ENCODE peak calls at places on chromosomes 13 and 19, in five cellular contexts. One of them, this sample, is unnamed.
A peak's percentile ranks its signal among the peaks of the same experiment; 100 is the strongest.

GRCh38 chr13:45511310-45512147 is 46.8 kb downstream of the COG3 start:
- DNase-seq in mesenchymal stem cell: peak; percentile 77
- DNase-seq in H9: no peak
- DNase-seq in neuronal stem cell: peak; percentile 69
- DNase-seq in H1: no peak
- DNase-seq in this sample: peak; percentile 88

GRCh38 chr19:13770013-13770635 is 4.1 kb upstream of the C19orf53 start:
- DNase-seq in H9: no peak
- DNase-seq in neuronal stem cell: no peak
- DNase-seq in H1: no peak
- DNase-seq in mesenchymal stem cell: no peak
- DNase-seq in this sample: no peak

GRCh38 chr19:50556236-50557008 is 11.8 kb downstream of the LRRC4B start:
- DNase-seq in neuronal stem cell: peak; percentile 92
- DNase-seq in H9: peak; percentile 94
- DNase-seq in H1: peak; percentile 70
- DNase-seq in mesenchymal stem cell: peak; percentile 32
- DNase-seq in this sample: peak; percentile 46

GRCh38 chr19:57334191-57334590 is 13.9 kb downstream of the ZNF543 start:
- DNase-seq in H1: no peak
- DNase-seq in H9: no peak
- DNase-seq in neuronal stem cell: no peak
- DNase-seq in mesenchymal stem cell: peak; percentile 25
- DNase-seq in this sample: peak; percentile 98

GRCh38 chr13:51520524-51520923 is 63.7 kb upstream of the WDFY2 start:
- DNase-seq in neuronal stem cell: no peak
- DNase-seq in mesenchymal stem cell: peak; percentile 37
- DNase-seq in H1: no peak
- DNase-seq in H9: no peak
- DNase-seq in this sample: peak; percentile 70

GRCh38 chr19:53659292-53659691 is 27.5 kb downstream of the DPRX start:
- DNase-seq in H1: peak; percentile 65
- DNase-seq in mesenchymal stem cell: no peak
- DNase-seq in neuronal stem cell: no peak
- DNase-seq in H9: peak; percentile 78
- DNase-seq in this sample: peak; percentile 93

GRCh38 chr13:48726711-48727110 is 73.0 kb downstream of the CYSLTR2 start:
- DNase-seq in H1: no peak
- DNase-seq in neuronal stem cell: no peak
- DNase-seq in mesenchymal stem cell: peak; percentile 81
- DNase-seq in H9: no peak
- DNase-seq in this sample: no peak

GRCh38 chr19:7637374-7638256 is 705 bp downstream of the STXBP2 start:
- DNase-seq in neuronal stem cell: no peak
- DNase-seq in mesenchymal stem cell: peak; percentile 16
- DNase-seq in H1: no peak
- DNase-seq in H9: no peak
- DNase-seq in this sample: peak; percentile 46

GRCh38 chr13:40776681-40777165 is 5.7 kb upstream of the MRPS31 start:
- DNase-seq in H9: no peak
- DNase-seq in neuronal stem cell: no peak
- DNase-seq in H1: no peak
- DNase-seq in mesenchymal stem cell: peak; percentile 87
- DNase-seq in this sample: peak; percentile 63

GRCh38 chr19:40575326-40575725 is 1.3 kb upstream of the SHKBP1 start:
- DNase-seq in H9: no peak
- DNase-seq in neuronal stem cell: no peak
- DNase-seq in mesenchymal stem cell: no peak
- DNase-seq in H1: no peak
- DNase-seq in this sample: no peak

GRCh38 chr19:6737873-6738725 is 719 bp upstream of the GPR108 start:
- DNase-seq in neuronal stem cell: peak; percentile 59
- DNase-seq in mesenchymal stem cell: peak; percentile 86
- DNase-seq in H9: peak; percentile 86
- DNase-seq in H1: no peak
- DNase-seq in this sample: peak; percentile 90

GRCh38 chr13:25172303-25172630 is 179 bp upstream of the AMER2 start:
- DNase-seq in neuronal stem cell: no peak
- DNase-seq in H1: no peak
- DNase-seq in mesenchymal stem cell: no peak
- DNase-seq in H9: no peak
- DNase-seq in this sample: peak; percentile 30

GRCh38 chr13:33879044-33879596 is 61.2 kb downstream of the RFC3 start:
- DNase-seq in mesenchymal stem cell: no peak
- DNase-seq in H1: no peak
- DNase-seq in H9: no peak
- DNase-seq in neuronal stem cell: no peak
- DNase-seq in this sample: no peak

GRCh38 chr13:104014803-104015645 is 948.8 kb upstream of the SLC10A2 start:
- DNase-seq in H9: no peak
- DNase-seq in mesenchymal stem cell: peak; percentile 74
- DNase-seq in neuronal stem cell: no peak
- DNase-seq in H1: no peak
- DNase-seq in this sample: no peak

GRCh38 chr19:56350416-56351045 is 35.9 kb upstream of the ZSCAN5A start:
- DNase-seq in neuronal stem cell: peak; percentile 46
- DNase-seq in mesenchymal stem cell: peak; percentile 56
- DNase-seq in H9: no peak
- DNase-seq in H1: no peak
- DNase-seq in this sample: peak; percentile 11

GRCh38 chr19:2037676-2038255 is 13.3 kb downstream of the MKNK2 start:
- DNase-seq in H9: no peak
- DNase-seq in mesenchymal stem cell: no peak
- DNase-seq in neuronal stem cell: no peak
- DNase-seq in H1: no peak
- DNase-seq in this sample: peak; percentile 2

GRCh38 chr13:52846567-52847321 is 1.7 kb downstream of the PCDH8 start:
- DNase-seq in neuronal stem cell: peak; percentile 85
- DNase-seq in H9: peak; percentile 90
- DNase-seq in H1: no peak
- DNase-seq in mesenchymal stem cell: no peak
- DNase-seq in this sample: no peak

GRCh38 chr13:98810746-98811145 is 58.3 kb upstream of the SLC15A1 start:
- DNase-seq in mesenchymal stem cell: no peak
- DNase-seq in neuronal stem cell: no peak
- DNase-seq in H1: no peak
- DNase-seq in H9: no peak
- DNase-seq in this sample: no peak

GRCh38 chr19:10508707-10509106 is 5.6 kb upstream of the KEAP1 start:
- DNase-seq in H1: no peak
- DNase-seq in neuronal stem cell: no peak
- DNase-seq in mesenchymal stem cell: no peak
- DNase-seq in H9: no peak
- DNase-seq in this sample: peak; percentile 32

GRCh38 chr13:80214050-80214449 is 126.9 kb downstream of the SPRY2 start:
- DNase-seq in neuronal stem cell: no peak
- DNase-seq in H9: no peak
- DNase-seq in mesenchymal stem cell: no peak
- DNase-seq in H1: no peak
- DNase-seq in this sample: no peak

GRCh38 chr13:19632915-19633339 is 532 bp upstream of the MPHOSPH8 start:
- DNase-seq in neuronal stem cell: no peak
- DNase-seq in H9: no peak
- DNase-seq in mesenchymal stem cell: no peak
- DNase-seq in H1: no peak
- DNase-seq in this sample: no peak

GRCh38 chr13:19633340-19634128 is at the start of gene MPHOSPH8:
- DNase-seq in mesenchymal stem cell: peak; percentile 97
- DNase-seq in H9: peak; percentile 95
- DNase-seq in neuronal stem cell: peak; percentile 93
- DNase-seq in H1: peak; percentile 87
- DNase-seq in this sample: peak; percentile 99

GRCh38 chr13:19634129-19634740 is 776 bp downstream of the MPHOSPH8 start:
- DNase-seq in H9: no peak
- DNase-seq in mesenchymal stem cell: peak; percentile 70
- DNase-seq in H1: no peak
- DNase-seq in neuronal stem cell: no peak
- DNase-seq in this sample: peak; percentile 72
- H3K4me2 ChIP-seq in H9: peak overlapping the region; percentile 93
- H3K4me2 ChIP-seq in mesenchymal stem cell: peak overlapping the region; percentile 62
- H3K4me2 ChIP-seq in H1: peak overlapping the region; percentile 88
- H3K4me2 ChIP-seq in neuronal stem cell: peak overlapping the region; percentile 77
- H3K4me2 ChIP-seq in this sample: peak overlapping the region; percentile 85

DNA sequence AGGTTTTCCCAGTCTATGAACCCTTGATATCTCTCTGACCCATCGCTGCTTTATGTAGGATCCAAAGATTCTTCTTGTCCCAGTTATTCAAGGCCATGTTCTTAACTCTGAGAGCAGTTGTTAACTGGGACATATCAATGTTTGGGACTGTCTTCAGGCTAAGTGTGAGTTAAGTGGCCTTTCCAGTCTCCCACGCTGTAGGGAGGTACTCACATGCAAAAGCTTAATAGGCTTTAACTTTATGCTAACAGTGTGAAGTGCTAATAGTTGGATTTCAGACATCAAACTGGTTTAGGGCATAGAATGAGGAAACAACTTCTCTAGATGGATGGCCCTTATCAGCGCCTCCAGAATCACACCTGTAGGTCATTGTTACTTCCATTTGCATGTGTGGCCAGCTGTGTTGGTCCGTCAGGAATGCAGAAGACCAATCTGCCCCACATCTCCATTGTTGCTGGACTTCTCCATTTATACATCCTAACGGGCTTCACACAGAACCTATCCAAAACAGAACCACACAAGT is 104.7 kb upstream of the MBNL2 start:
- DNase-seq in H1: no peak
- DNase-seq in H9: no peak
- DNase-seq in neuronal stem cell: no peak
- DNase-seq in mesenchymal stem cell: no peak
- DNase-seq in this sample: no peak
- H2BK12ac ChIP-seq in H1: no peak overlapping the region
- H2BK12ac ChIP-seq in H9: no peak overlapping the region
- H2BK12ac ChIP-seq in neuronal stem cell: no peak overlapping the region
- H2BK12ac ChIP-seq in mesenchymal stem cell: no peak overlapping the region
- H2BK12ac ChIP-seq in this sample: peak overlapping the region; percentile 63

DNA sequence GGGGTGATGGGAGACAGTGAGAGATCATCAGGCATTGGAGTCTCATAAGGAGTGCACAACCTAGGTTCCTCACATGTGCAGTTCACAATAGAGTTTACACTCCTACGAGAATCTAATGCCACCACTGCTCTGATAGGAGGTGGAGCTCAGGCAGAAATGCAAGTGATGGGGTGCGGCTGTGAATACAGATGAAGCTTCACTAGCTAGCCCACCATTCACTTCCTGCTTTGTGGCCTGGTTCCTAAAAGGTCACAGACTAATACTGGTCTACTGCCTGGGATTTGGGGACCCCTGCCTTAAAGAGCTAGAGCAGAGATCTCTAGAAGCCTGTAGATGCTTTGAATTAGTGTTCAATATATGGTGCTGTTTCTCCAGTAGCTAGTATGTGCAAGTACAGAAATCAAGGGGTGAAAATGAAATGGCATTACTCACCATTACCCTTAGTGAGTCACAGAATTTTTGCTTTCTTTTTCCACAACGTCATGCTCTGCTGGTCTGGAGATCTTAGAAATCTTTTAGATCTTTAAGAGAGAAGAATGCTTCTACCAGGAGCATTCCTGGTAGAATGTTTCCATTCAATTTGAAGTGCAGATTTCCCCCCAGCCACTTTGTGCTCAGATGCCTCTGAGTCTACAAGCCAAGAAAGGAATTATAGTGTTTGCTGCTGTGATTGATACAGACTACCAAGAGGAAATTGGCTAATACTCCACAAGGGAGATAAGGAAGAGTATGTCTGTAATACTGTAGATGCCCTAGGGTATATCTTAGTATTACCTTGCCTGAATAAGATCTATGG is 2301.2 kb downstream of the PCDH9 start:
- DNase-seq in H9: no peak
- DNase-seq in mesenchymal stem cell: peak; percentile 91
- DNase-seq in neuronal stem cell: no peak
- DNase-seq in H1: no peak
- DNase-seq in this sample: peak; percentile 53
- H3K4me2 ChIP-seq in H9: no peak overlapping the region
- H3K4me2 ChIP-seq in mesenchymal stem cell: no peak overlapping the region
- H3K4me2 ChIP-seq in neuronal stem cell: no peak overlapping the region
- H3K4me2 ChIP-seq in H1: no peak overlapping the region
- H3K4me2 ChIP-seq in this sample: no peak overlapping the region

GRCh38 chr13:112179995-112180394 is 113.0 kb downstream of the SOX1 start:
- DNase-seq in mesenchymal stem cell: no peak
- DNase-seq in H1: no peak
- DNase-seq in neuronal stem cell: no peak
- DNase-seq in H9: no peak
- DNase-seq in this sample: no peak
- H2BK12ac ChIP-seq in mesenchymal stem cell: no peak overlapping the region
- H2BK12ac ChIP-seq in H1: no peak overlapping the region
- H2BK12ac ChIP-seq in neuronal stem cell: no peak overlapping the region
- H2BK12ac ChIP-seq in H9: no peak overlapping the region
- H2BK12ac ChIP-seq in this sample: no peak overlapping the region

GRCh38 chr13:37769078-37769477 is 100.5 kb downstream of the TRPC4 start:
- DNase-seq in H1: no peak
- DNase-seq in H9: no peak
- DNase-seq in mesenchymal stem cell: no peak
- DNase-seq in neuronal stem cell: no peak
- DNase-seq in this sample: peak; percentile 19
- H3K4me2 ChIP-seq in H1: no peak overlapping the region
- H3K4me2 ChIP-seq in H9: no peak overlapping the region
- H3K4me2 ChIP-seq in mesenchymal stem cell: no peak overlapping the region
- H3K4me2 ChIP-seq in neuronal stem cell: no peak overlapping the region
- H3K4me2 ChIP-seq in this sample: no peak overlapping the region

GRCh38 chr13:87123987-87124784 is 547.0 kb upstream of the SLITRK5 start:
- DNase-seq in H9: peak; percentile 48
- DNase-seq in neuronal stem cell: peak; percentile 8
- DNase-seq in H1: peak; percentile 19
- DNase-seq in mesenchymal stem cell: peak; percentile 100
- DNase-seq in this sample: peak; percentile 69
- H2BK12ac ChIP-seq in H9: no peak overlapping the region
- H2BK12ac ChIP-seq in neuronal stem cell: no peak overlapping the region
- H2BK12ac ChIP-seq in H1: no peak overlapping the region
- H2BK12ac ChIP-seq in mesenchymal stem cell: peak overlapping the region; percentile 93
- H2BK12ac ChIP-seq in this sample: no peak overlapping the region